ENCODE peak calls at places on chromosomes 3 and 15, in eight cellular contexts. H, J, L, X, Q, M, V and F are unnamed samples.

GRCh38 chr15:30062881-30063280 is 19.9 kb upstream of the GOLGA8J start:
- DNase-seq in L (no peak), J (no peak), H (peak; percentile 74), V (no peak), X (no peak), M (no peak), Q (no peak), F (no peak)

GRCh38 chr15:61829514-61829889 is 230.7 kb downstream of the VPS13C start:
- DNase-seq in M (no peak), V (no peak), L (no peak), H (no peak), Q (no peak), J (no peak), X (no peak), F (no peak)

GRCh38 chr3:193831495-193832455 is 238.8 kb downstream of the OPA1 start:
- DNase-seq in V (no peak), M (no peak), L (no peak), X (no peak), Q (no peak), H (peak; percentile 97), J (no peak), F (no peak)

GRCh38 chr15:57599299-57599810 is 7.7 kb downstream of the MYZAP start:
- DNase-seq in H (no peak), M (no peak), V (no peak), X (no peak), L (no peak), J (no peak), Q (no peak), F (peak; percentile 5)

GRCh38 chr3:188446791-188447190 is 292.8 kb downstream of the LPP start:
- DNase-seq in L (no peak), Q (no peak), X (no peak), J (no peak), V (no peak), M (no peak), H (no peak), F (no peak)

GRCh38 chr3:142993958-142994442 is 7.4 kb upstream of the U2SURP start:
- DNase-seq in V (peak; percentile 59), Q (peak; percentile 72), H (peak; percentile 52), M (peak; percentile 61), L (peak; percentile 69), J (peak; percentile 78), X (peak; percentile 80), F (peak; percentile 88)

GRCh38 chr15:70892002-70892911 is at the start of the genes LRRC49 and THAP10:
- DNase-seq in H (peak; percentile 95), V (peak; percentile 88), J (peak; percentile 98), M (peak; percentile 98), X (peak; percentile 94), Q (peak; percentile 98), L (peak; percentile 88), F (peak; percentile 96)

GRCh38 chr3:52039846-52040245 is 16.5 kb downstream of the DUSP7 start:
- DNase-seq in V (no peak), M (no peak), L (no peak), J (no peak), H (peak; percentile 56), X (peak; percentile 78), Q (no peak), F (no peak)

GRCh38 chr3:25820372-25820771 is 30.5 kb downstream of the OXSM start:
- DNase-seq in L (no peak), H (peak; percentile 98), J (no peak), M (peak; percentile 70), V (no peak), Q (peak; percentile 99), X (no peak), F (peak; percentile 42)

GRCh38 chr3:178434206-178434805 is 101.9 kb upstream of the KCNMB2 start:
- DNase-seq in X (no peak), Q (no peak), J (peak; percentile 1), L (peak; percentile 18), V (no peak), H (no peak), M (peak; percentile 22), F (peak; percentile 43)

GRCh38 chr3:178195824-178196223 is 340.4 kb upstream of the KCNMB2 start:
- DNase-seq in J (no peak), H (peak; percentile 87), Q (peak; percentile 62), X (no peak), L (no peak), M (no peak), V (no peak), F (no peak)

GRCh38 chr15:40044717-40045571 is 6.0 kb upstream of the SRP14 start:
- DNase-seq in V (peak; percentile 46), H (peak; percentile 76), L (peak; percentile 92), M (peak; percentile 83), J (peak; percentile 78), X (peak; percentile 89), Q (peak; percentile 76), F (peak; percentile 88)

GRCh38 chr3:124409650-124410275 is 320.5 kb upstream of the UMPS start:
- DNase-seq in L (no peak), X (no peak), V (no peak), J (peak; percentile 7), Q (peak; percentile 60), H (peak; percentile 76), M (peak; percentile 33), F (peak; percentile 12)

GRCh38 chr3:52845157-52845556 is 10.3 kb upstream of the MUSTN1 start:
- DNase-seq in V (no peak), L (no peak), M (no peak), H (no peak), J (no peak), X (no peak), Q (peak; percentile 38), F (no peak)

GRCh38 chr3:77815467-77815866 is 775.6 kb downstream of the ROBO2 start:
- DNase-seq in L (no peak), V (no peak), Q (no peak), X (peak; percentile 51), M (no peak), J (peak; percentile 4), H (no peak), F (peak; percentile 73)

GRCh38 chr15:29921130-29921601 is 98.9 kb upstream of the TJP1 start:
- DNase-seq in H (peak; percentile 40), J (peak; percentile 78), M (no peak), V (peak; percentile 59), X (no peak), Q (no peak), L (no peak), F (peak; percentile 77)

GRCh38 chr3:12967751-12968209 is 105.4 kb downstream of the IQSEC1 start:
- DNase-seq in X (peak; percentile 96), H (peak; percentile 81), L (peak; percentile 100), M (peak; percentile 69), J (peak; percentile 89), V (peak; percentile 66), Q (peak; percentile 83), F (peak; percentile 94)

GRCh38 chr3:29537889-29538609 is 257.2 kb downstream of the RBMS3 start:
- DNase-seq in L (no peak), Q (no peak), V (no peak), H (no peak), X (no peak), J (no peak), M (peak; percentile 77), F (no peak)

GRCh38 chr15:47506543-47507090 is 210.7 kb upstream of the SEMA6D start:
- DNase-seq in H (peak; percentile 38), Q (no peak), V (no peak), L (no peak), J (no peak), X (no peak), M (no peak), F (no peak)

GRCh38 chr3:4332574-4332973 is 29.4 kb downstream of the SETMAR start:
- DNase-seq in Q (no peak), V (no peak), X (no peak), H (no peak), J (no peak), M (no peak), L (no peak), F (no peak)

GRCh38 chr3:105805402-105805801 is 63.4 kb downstream of the CBLB start:
- DNase-seq in M (no peak), L (no peak), V (no peak), X (no peak), Q (no peak), H (no peak), J (no peak), F (no peak)

DNA sequence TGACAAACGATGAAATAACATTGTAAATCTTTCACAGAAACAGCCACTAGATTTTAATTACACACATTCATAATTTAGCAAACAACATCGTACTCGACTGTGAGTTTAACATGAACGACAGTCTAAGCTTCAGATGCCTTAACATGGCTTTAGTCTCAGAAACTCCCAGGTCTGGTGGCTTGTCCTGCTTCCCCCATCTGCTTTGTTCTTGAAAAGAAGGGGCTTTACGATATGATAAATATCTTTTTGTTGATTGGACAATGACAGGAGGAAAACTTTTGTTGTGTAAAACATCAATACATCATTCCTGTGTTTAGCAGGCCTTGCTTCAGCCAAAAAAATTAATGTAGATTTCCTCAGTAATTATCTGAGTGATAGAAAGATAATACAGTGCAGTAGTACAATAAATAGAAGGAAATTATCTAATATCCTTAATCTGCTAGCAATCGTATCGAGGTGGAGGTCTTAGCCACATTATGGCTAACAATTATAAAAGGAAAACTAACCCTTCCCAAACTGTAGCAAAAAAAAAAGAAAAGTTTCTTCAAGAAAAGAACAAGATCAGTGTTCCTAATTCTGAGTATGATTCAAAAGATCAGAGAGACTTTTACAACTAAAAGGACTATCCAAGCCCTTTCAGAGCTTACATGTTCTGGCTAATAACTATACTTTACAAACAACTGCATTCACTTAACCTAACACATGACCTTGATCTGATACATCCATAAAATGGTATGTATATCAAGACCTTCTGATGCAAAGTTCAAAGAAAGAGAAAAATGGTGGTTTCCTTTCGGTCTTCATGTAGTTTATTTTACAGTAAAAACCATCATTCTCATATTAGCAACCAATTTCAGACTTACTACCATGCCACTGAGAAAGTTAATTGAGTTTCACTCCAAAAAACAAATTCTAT is 535.7 kb downstream of the FOXP1 start:
- DNase-seq in X (no peak), M (peak; percentile 72), Q (no peak), L (no peak), J (no peak), V (no peak), H (no peak), F (no peak)
- H3K4me3 ChIP-seq in X (no peak overlapping the region), M (no peak overlapping the region), Q (no peak overlapping the region), L (no peak overlapping the region), J (no peak overlapping the region), V (no peak overlapping the region), H (no peak overlapping the region), F (peak overlapping the region; percentile 22)

GRCh38 chr15:56192659-56193442 is 50.8 kb downstream of the RFX7 start:
- DNase-seq in V (no peak), X (no peak), H (no peak), J (no peak), Q (no peak), L (no peak), M (no peak), F (no peak)

GRCh38 chr15:56185980-56186379 is 57.7 kb downstream of the RFX7 start:
- DNase-seq in X (no peak), M (no peak), J (no peak), V (no peak), L (no peak), Q (no peak), H (no peak), F (no peak)

GRCh38 chr15:56187665-56188064 is 56.0 kb downstream of the RFX7 start:
- DNase-seq in X (no peak), V (no peak), H (no peak), J (no peak), L (no peak), Q (no peak), M (no peak), F (no peak)
- H3K4me2 ChIP-seq in X (no peak overlapping the region), V (no peak overlapping the region), H (no peak overlapping the region), J (no peak overlapping the region), L (no peak overlapping the region), Q (no peak overlapping the region), M (no peak overlapping the region), F (no peak overlapping the region)

GRCh38 chr15:52112203-52112750 is 298 bp downstream of the BCL2L10 start:
- DNase-seq in V (no peak), J (no peak), L (peak; percentile 82), H (no peak), X (no peak), M (peak; percentile 48), Q (no peak), F (peak; percentile 72)
- H3K4me3 ChIP-seq in V (no peak overlapping the region), J (no peak overlapping the region), L (no peak overlapping the region), H (peak overlapping the region; percentile 16), X (no peak overlapping the region), M (peak overlapping the region; percentile 3), Q (peak overlapping the region; percentile 36), F (peak overlapping the region; percentile 60)

GRCh38 chr3:83498617-83499016 is 1460.2 kb upstream of the CADM2 start:
- DNase-seq in H (no peak), V (no peak), L (no peak), J (no peak), X (no peak), M (no peak), Q (no peak), F (no peak)
- H3K4me2 ChIP-seq in H (no peak overlapping the region), V (no peak overlapping the region), L (no peak overlapping the region), J (no peak overlapping the region), X (no peak overlapping the region), M (no peak overlapping the region), Q (no peak overlapping the region), F (no peak overlapping the region)